ENCODE peak calls at places on chromosome 18, in four cellular contexts. Q, W, L and A are unnamed samples.

GRCh38 chr18:8960740-8961657 is 141.5 kb upstream of the NDUFV2 start:
- DNase-seq in Q (no peak), W (peak; percentile 86), L (peak; percentile 63), A (no peak)

GRCh38 chr18:62629031-62629430 is 86.3 kb upstream of the PHLPP1 start:
- DNase-seq in Q (no peak), W (no peak), L (no peak), A (no peak)

GRCh38 chr18:57131782-57132181 is 15.1 kb upstream of the BOD1L2 start:
- DNase-seq in Q (no peak), W (no peak), L (no peak), A (no peak)

GRCh38 chr18:48877941-48878340 is 72.8 kb downstream of the SMAD7 start:
- DNase-seq in Q (no peak), W (no peak), L (no peak), A (no peak)

GRCh38 chr18:31079973-31080372 is 22.2 kb downstream of the DSC2 start:
- DNase-seq in Q (no peak), W (no peak), L (no peak), A (no peak)

GRCh38 chr18:63564576-63564975 is 22.4 kb downstream of the SERPINB12 start:
- DNase-seq in Q (no peak), W (no peak), L (no peak), A (no peak)

GRCh38 chr18:66640431-66640830 is 36.5 kb upstream of the CDH19 start:
- DNase-seq in Q (no peak), W (no peak), L (peak; percentile 38), A (no peak)

GRCh38 chr18:57833441-57834101 is 30.5 kb upstream of the ATP8B1 start:
- DNase-seq in Q (peak; percentile 64), W (peak; percentile 57), L (peak; percentile 28), A (no peak)

GRCh38 chr18:70390366-70391090 is 101.7 kb downstream of the SOCS6 start:
- DNase-seq in Q (no peak), W (peak; percentile 68), L (no peak), A (no peak)

GRCh38 chr18:80158365-80158764 is 49.3 kb downstream of the ADNP2 start:
- DNase-seq in Q (no peak), W (no peak), L (no peak), A (no peak)

GRCh38 chr18:80157708-80158343 is 48.8 kb downstream of the ADNP2 start:
- DNase-seq in Q (peak; percentile 67), W (peak; percentile 74), L (peak; percentile 66), A (peak; percentile 63)

GRCh38 chr18:80159713-80160636 is 50.9 kb downstream of the ADNP2 start:
- DNase-seq in Q (peak; percentile 19), W (no peak), L (no peak), A (no peak)

GRCh38 chr18:80149667-80150066 is 40.6 kb downstream of the ADNP2 start:
- DNase-seq in Q (no peak), W (no peak), L (no peak), A (no peak)

DNA sequence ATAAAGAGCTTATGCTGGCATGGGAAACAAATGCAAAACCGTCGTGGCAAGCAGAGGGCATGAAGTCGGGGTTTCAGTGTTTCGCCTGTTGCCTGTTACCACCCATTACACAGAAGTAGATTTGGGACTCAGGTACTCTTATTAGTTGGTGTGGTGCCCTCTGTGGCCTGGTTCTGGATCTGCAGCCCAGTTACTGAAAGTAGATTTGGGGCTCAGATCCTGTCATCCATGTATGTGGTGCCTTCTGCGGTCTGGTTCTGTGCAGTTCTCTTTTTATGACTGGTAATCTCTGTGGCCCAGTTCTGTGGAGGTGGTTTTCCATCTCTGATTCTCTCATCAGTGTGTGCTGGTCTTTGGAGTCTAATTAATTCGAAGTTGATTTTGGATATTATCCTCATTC is 45.2 kb downstream of the ADNP2 start:
- DNase-seq in Q (peak; percentile 66), W (peak; percentile 11), L (peak; percentile 38), A (no peak)
- H3K36me3 ChIP-seq in Q (no peaks in the 10 kb centered on the region), W (no peaks in the 10 kb centered on the region), L (peaks cover 19% of the 10 kb centered on the region), A (peaks cover 69% of the 10 kb centered on the region)

GRCh38 chr18:3117493-3118192 is 102.1 kb downstream of the MYOM1 start:
- DNase-seq in Q (no peak), W (no peak), L (no peak), A (no peak)
- H3K9ac ChIP-seq in Q (no peak overlapping the region), W (no peak overlapping the region), L (no peak overlapping the region), A (no peak overlapping the region)

DNA sequence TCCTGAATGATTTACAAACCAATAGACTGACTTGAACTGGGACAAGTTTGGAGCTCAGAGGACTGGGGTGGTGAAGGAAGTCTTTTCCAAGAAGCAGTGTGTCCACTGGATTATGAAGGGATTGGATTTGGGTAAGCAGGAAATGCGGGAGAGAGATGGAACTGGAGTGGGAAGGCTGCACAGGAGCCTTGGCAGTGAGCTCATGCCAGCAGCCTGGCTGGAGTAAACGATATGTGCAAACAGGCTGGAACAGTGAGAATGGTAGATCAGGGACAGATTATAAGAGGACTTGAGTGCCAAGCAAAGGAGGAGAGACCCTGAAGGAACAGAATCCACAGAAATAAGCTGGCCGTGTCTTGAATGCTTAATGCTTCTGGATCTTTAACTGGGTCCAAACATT is 121.9 kb upstream of the GATA6 start:
- DNase-seq in Q (no peak), W (no peak), L (no peak), A (no peak)
- H3K18ac ChIP-seq in Q (no peak overlapping the region), W (no peak overlapping the region), L (no peak overlapping the region), A (no peak overlapping the region)

GRCh38 chr18:22330508-22330907 is 87.2 kb downstream of the CTAGE1 start:
- DNase-seq in Q (no peak), W (no peak), L (no peak), A (no peak)
- H3K36me3 ChIP-seq in Q (no peaks in the 10 kb centered on the region), W (no peaks in the 10 kb centered on the region), L (no peaks in the 10 kb centered on the region), A (no peaks in the 10 kb centered on the region)